ENCODE peak calls at places on chromosomes 2 and 18, in five cellular contexts. One of them, this sample, is unnamed.

GRCh38 chr2:238423561-238424312 is 3.0 kb upstream of the ASB1 start:
- DNase-seq in WERI-Rb-1: no peak
- DNase-seq in PC-9: no peak
- DNase-seq in cardiac muscle cell: no peak
- DNase-seq in CD8-positive, alpha-beta T cell: no peak
- DNase-seq in this sample: no peak

GRCh38 chr2:86194751-86195054 is 559 bp downstream of the IMMT start:
- DNase-seq in WERI-Rb-1: no peak
- DNase-seq in PC-9: no peak
- DNase-seq in cardiac muscle cell: no peak
- DNase-seq in CD8-positive, alpha-beta T cell: no peak
- DNase-seq in this sample: no peak

GRCh38 chr2:39216495-39217191 is 27.1 kb downstream of the CDKL4 start:
- DNase-seq in WERI-Rb-1: no peak
- DNase-seq in PC-9: no peak
- DNase-seq in cardiac muscle cell: no peak
- DNase-seq in CD8-positive, alpha-beta T cell: peak; percentile 50
- DNase-seq in this sample: peak; percentile 98

GRCh38 chr2:159137511-159138101 is 148.9 kb downstream of the WDSUB1 start:
- DNase-seq in WERI-Rb-1: no peak
- DNase-seq in PC-9: no peak
- DNase-seq in cardiac muscle cell: peak; percentile 35
- DNase-seq in CD8-positive, alpha-beta T cell: no peak
- DNase-seq in this sample: no peak

GRCh38 chr18:12074734-12075133 is 18.9 kb upstream of the ANKRD62 start:
- DNase-seq in WERI-Rb-1: no peak
- DNase-seq in PC-9: no peak
- DNase-seq in cardiac muscle cell: peak; percentile 32
- DNase-seq in CD8-positive, alpha-beta T cell: no peak
- DNase-seq in this sample: no peak

GRCh38 chr2:138236142-138236541 is 265.4 kb upstream of the SPOPL start:
- DNase-seq in WERI-Rb-1: no peak
- DNase-seq in PC-9: no peak
- DNase-seq in cardiac muscle cell: no peak
- DNase-seq in CD8-positive, alpha-beta T cell: no peak
- DNase-seq in this sample: no peak

GRCh38 chr18:42310956-42311355 is 355.9 kb downstream of the PIK3C3 start:
- DNase-seq in WERI-Rb-1: no peak
- DNase-seq in PC-9: no peak
- DNase-seq in cardiac muscle cell: peak; percentile 36
- DNase-seq in CD8-positive, alpha-beta T cell: no peak
- DNase-seq in this sample: no peak

GRCh38 chr18:24011095-24011917 is 3.2 kb upstream of the TTC39C start:
- DNase-seq in WERI-Rb-1: no peak
- DNase-seq in PC-9: no peak
- DNase-seq in cardiac muscle cell: no peak
- DNase-seq in CD8-positive, alpha-beta T cell: no peak
- DNase-seq in this sample: peak; percentile 80

GRCh38 chr2:20506281-20506685 is 59.4 kb downstream of the RHOB start:
- DNase-seq in WERI-Rb-1: no peak
- DNase-seq in PC-9: no peak
- DNase-seq in cardiac muscle cell: peak; percentile 63
- DNase-seq in CD8-positive, alpha-beta T cell: no peak
- DNase-seq in this sample: no peak

GRCh38 chr2:237705225-237705524 is 77.8 kb downstream of the LRRFIP1 start:
- DNase-seq in WERI-Rb-1: no peak
- DNase-seq in PC-9: no peak
- DNase-seq in cardiac muscle cell: no peak
- DNase-seq in CD8-positive, alpha-beta T cell: no peak
- DNase-seq in this sample: no peak

GRCh38 chr18:54392621-54393023 is 34.9 kb downstream of the C18orf54 start:
- DNase-seq in WERI-Rb-1: no peak
- DNase-seq in PC-9: no peak
- DNase-seq in cardiac muscle cell: peak; percentile 82
- DNase-seq in CD8-positive, alpha-beta T cell: no peak
- DNase-seq in this sample: peak; percentile 50

GRCh38 chr2:222722327-222722946 is 51.0 kb downstream of the MOGAT1 start:
- DNase-seq in WERI-Rb-1: no peak
- DNase-seq in PC-9: no peak
- DNase-seq in cardiac muscle cell: peak; percentile 93
- DNase-seq in CD8-positive, alpha-beta T cell: no peak
- DNase-seq in this sample: no peak

GRCh38 chr18:63783394-63783793 is 8.2 kb downstream of the SERPINB7 start:
- DNase-seq in WERI-Rb-1: peak; percentile 21
- DNase-seq in PC-9: no peak
- DNase-seq in cardiac muscle cell: no peak
- DNase-seq in CD8-positive, alpha-beta T cell: no peak
- DNase-seq in this sample: no peak

GRCh38 chr18:55405655-55406373 is 182.2 kb downstream of the TCF4 start:
- DNase-seq in WERI-Rb-1: no peak
- DNase-seq in PC-9: no peak
- DNase-seq in cardiac muscle cell: peak; percentile 98
- DNase-seq in CD8-positive, alpha-beta T cell: no peak
- DNase-seq in this sample: no peak

GRCh38 chr2:85831735-85832134 is 57.1 kb downstream of the ST3GAL5 start:
- DNase-seq in WERI-Rb-1: no peak
- DNase-seq in PC-9: no peak
- DNase-seq in cardiac muscle cell: no peak
- DNase-seq in CD8-positive, alpha-beta T cell: no peak
- DNase-seq in this sample: no peak

GRCh38 chr2:88613921-88614320 is 13.3 kb downstream of the EIF2AK3 start:
- DNase-seq in WERI-Rb-1: no peak
- DNase-seq in PC-9: no peak
- DNase-seq in cardiac muscle cell: no peak
- DNase-seq in CD8-positive, alpha-beta T cell: no peak
- DNase-seq in this sample: no peak

GRCh38 chr2:88615822-88616221 is 11.4 kb downstream of the EIF2AK3 start:
- DNase-seq in WERI-Rb-1: no peak
- DNase-seq in PC-9: no peak
- DNase-seq in cardiac muscle cell: no peak
- DNase-seq in CD8-positive, alpha-beta T cell: no peak
- DNase-seq in this sample: no peak

GRCh38 chr2:88620015-88620414 is 7.2 kb downstream of the EIF2AK3 start:
- DNase-seq in WERI-Rb-1: no peak
- DNase-seq in PC-9: no peak
- DNase-seq in cardiac muscle cell: no peak
- DNase-seq in CD8-positive, alpha-beta T cell: no peak
- DNase-seq in this sample: no peak

GRCh38 chr2:88614497-88615157 is 12.6 kb downstream of the EIF2AK3 start:
- DNase-seq in WERI-Rb-1: no peak
- DNase-seq in PC-9: no peak
- DNase-seq in cardiac muscle cell: no peak
- DNase-seq in CD8-positive, alpha-beta T cell: no peak
- DNase-seq in this sample: no peak
- H3K4me3 ChIP-seq in WERI-Rb-1: no peak overlapping the region
- H3K4me3 ChIP-seq in PC-9: no peak overlapping the region
- H3K4me3 ChIP-seq in cardiac muscle cell: no peak overlapping the region
- H3K4me3 ChIP-seq in CD8-positive, alpha-beta T cell: no peak overlapping the region
- H3K4me3 ChIP-seq in this sample: no peak overlapping the region

GRCh38 chr18:50737127-50737526 is 82.7 kb downstream of the MRO start:
- DNase-seq in WERI-Rb-1: no peak
- DNase-seq in PC-9: no peak
- DNase-seq in cardiac muscle cell: no peak
- DNase-seq in CD8-positive, alpha-beta T cell: no peak
- DNase-seq in this sample: no peak

GRCh38 chr18:50738103-50738757 is 81.6 kb downstream of the MRO start:
- DNase-seq in WERI-Rb-1: no peak
- DNase-seq in PC-9: no peak
- DNase-seq in cardiac muscle cell: no peak
- DNase-seq in CD8-positive, alpha-beta T cell: no peak
- DNase-seq in this sample: no peak

GRCh38 chr18:50729986-50730385 is 89.8 kb downstream of the MRO start:
- DNase-seq in WERI-Rb-1: peak; percentile 71
- DNase-seq in PC-9: no peak
- DNase-seq in cardiac muscle cell: no peak
- DNase-seq in CD8-positive, alpha-beta T cell: no peak
- DNase-seq in this sample: no peak

GRCh38 chr18:50734342-50734741 is 85.5 kb downstream of the MRO start:
- DNase-seq in WERI-Rb-1: no peak
- DNase-seq in PC-9: no peak
- DNase-seq in cardiac muscle cell: no peak
- DNase-seq in CD8-positive, alpha-beta T cell: no peak
- DNase-seq in this sample: no peak

DNA sequence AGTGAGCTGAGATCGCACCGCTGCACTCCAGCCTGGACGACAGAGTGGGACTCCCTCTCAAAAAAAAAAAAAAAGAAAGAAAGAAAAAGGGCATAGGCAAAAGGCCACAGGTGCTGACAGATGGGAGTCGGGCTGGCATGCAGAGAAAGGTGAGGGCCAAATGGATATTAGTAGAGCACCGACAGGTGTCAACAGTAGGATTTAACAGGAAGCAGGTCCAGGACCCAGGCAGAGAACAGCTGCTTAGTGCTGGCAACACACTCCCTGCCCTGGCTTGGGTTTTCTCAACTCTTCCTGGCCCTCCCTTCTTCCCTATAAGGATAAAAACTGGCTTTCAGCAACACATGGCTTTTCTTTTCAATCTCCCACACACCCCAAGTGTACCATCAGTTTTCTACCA is 84.9 kb downstream of the MRO start:
- DNase-seq in WERI-Rb-1: no peak
- DNase-seq in PC-9: no peak
- DNase-seq in cardiac muscle cell: no peak
- DNase-seq in CD8-positive, alpha-beta T cell: no peak
- DNase-seq in this sample: no peak
- H3K9me3 ChIP-seq in WERI-Rb-1: no peaks in the 10 kb centered on the region
- H3K9me3 ChIP-seq in PC-9: no peaks in the 10 kb centered on the region
- H3K9me3 ChIP-seq in cardiac muscle cell: no peaks in the 10 kb centered on the region
- H3K9me3 ChIP-seq in CD8-positive, alpha-beta T cell: no peaks in the 10 kb centered on the region
- H3K9me3 ChIP-seq in this sample: no peaks in the 10 kb centered on the region

GRCh38 chr2:100241236-100241635 is 81.1 kb downstream of the LONRF2 start:
- DNase-seq in WERI-Rb-1: no peak
- DNase-seq in PC-9: no peak
- DNase-seq in cardiac muscle cell: no peak
- DNase-seq in CD8-positive, alpha-beta T cell: no peak
- DNase-seq in this sample: no peak
- H3K4me3 ChIP-seq in WERI-Rb-1: no peak overlapping the region
- H3K4me3 ChIP-seq in PC-9: no peak overlapping the region
- H3K4me3 ChIP-seq in cardiac muscle cell: no peak overlapping the region
- H3K4me3 ChIP-seq in CD8-positive, alpha-beta T cell: no peak overlapping the region
- H3K4me3 ChIP-seq in this sample: no peak overlapping the region

GRCh38 chr18:8365006-8365405 is 244.2 kb upstream of the RAB12 start:
- DNase-seq in WERI-Rb-1: no peak
- DNase-seq in PC-9: no peak
- DNase-seq in cardiac muscle cell: no peak
- DNase-seq in CD8-positive, alpha-beta T cell: no peak
- DNase-seq in this sample: no peak

GRCh38 chr18:8361941-8362471 is 247.2 kb upstream of the RAB12 start:
- DNase-seq in WERI-Rb-1: no peak
- DNase-seq in PC-9: no peak
- DNase-seq in cardiac muscle cell: no peak
- DNase-seq in CD8-positive, alpha-beta T cell: no peak
- DNase-seq in this sample: no peak

GRCh38 chr18:8365528-8365927 is 243.7 kb upstream of the RAB12 start:
- DNase-seq in WERI-Rb-1: no peak
- DNase-seq in PC-9: no peak
- DNase-seq in cardiac muscle cell: no peak
- DNase-seq in CD8-positive, alpha-beta T cell: no peak
- DNase-seq in this sample: no peak

GRCh38 chr18:8364385-8364784 is 244.9 kb upstream of the RAB12 start:
- DNase-seq in WERI-Rb-1: no peak
- DNase-seq in PC-9: no peak
- DNase-seq in cardiac muscle cell: no peak
- DNase-seq in CD8-positive, alpha-beta T cell: no peak
- DNase-seq in this sample: no peak

DNA sequence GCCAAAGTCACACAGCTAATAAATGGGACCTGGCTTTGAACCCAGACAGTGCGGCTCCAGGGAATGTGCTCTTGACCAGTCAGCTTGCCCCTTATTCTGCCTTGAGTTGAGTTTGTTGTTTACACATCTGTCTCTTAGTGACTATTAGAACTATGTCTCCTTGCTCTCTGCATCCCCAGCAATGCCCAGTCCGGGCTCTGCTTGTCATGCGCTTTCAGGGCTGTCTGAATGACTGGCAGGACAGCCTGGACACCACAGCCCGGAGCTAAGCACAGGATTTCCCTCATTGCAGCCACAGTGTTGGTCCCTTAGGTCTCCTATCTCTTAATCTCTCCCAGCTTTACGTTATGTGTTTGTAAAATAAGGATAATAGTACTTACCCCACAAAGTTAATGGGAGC is 246.4 kb upstream of the RAB12 start:
- DNase-seq in WERI-Rb-1: no peak
- DNase-seq in PC-9: no peak
- DNase-seq in cardiac muscle cell: no peak
- DNase-seq in CD8-positive, alpha-beta T cell: no peak
- DNase-seq in this sample: no peak
- H3K9me3 ChIP-seq in WERI-Rb-1: no peaks in the 10 kb centered on the region
- H3K9me3 ChIP-seq in PC-9: no peaks in the 10 kb centered on the region
- H3K9me3 ChIP-seq in cardiac muscle cell: no peaks in the 10 kb centered on the region
- H3K9me3 ChIP-seq in CD8-positive, alpha-beta T cell: no peaks in the 10 kb centered on the region
- H3K9me3 ChIP-seq in this sample: no peaks in the 10 kb centered on the region

DNA sequence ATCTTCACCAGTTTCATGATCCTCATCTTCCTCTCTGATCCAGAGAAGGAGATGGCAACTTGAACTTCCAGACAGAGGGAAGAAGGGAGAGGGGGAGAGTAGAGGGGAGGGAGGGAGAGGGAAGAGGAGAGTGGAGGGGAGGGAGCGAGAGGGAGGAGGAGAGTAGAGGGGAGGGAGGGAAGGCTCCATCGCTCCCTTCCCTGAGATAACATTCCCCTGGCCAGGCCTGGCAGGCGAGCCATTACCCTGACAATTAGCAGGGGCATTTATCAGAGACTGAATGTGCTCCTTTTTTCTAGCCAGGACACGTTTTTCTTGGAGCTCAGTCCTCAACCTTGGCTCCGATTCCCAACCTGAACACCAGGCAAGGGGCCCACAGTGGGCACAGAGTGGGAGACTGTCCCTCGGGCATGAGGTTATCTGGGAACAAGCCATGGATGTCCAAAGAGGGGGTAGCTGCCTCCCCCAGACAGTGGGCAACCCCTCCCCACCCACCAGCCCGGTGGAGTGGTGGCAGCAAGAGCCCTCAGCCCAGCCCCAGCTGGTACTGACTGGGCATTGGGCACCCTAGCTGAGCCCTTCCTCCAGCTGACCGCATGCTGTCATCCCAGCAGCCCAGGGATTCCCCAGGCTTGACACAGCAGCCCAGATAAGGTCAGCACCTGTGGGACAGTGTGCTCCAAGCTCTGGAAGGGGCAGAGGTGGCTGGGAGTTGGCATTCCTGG is 81.8 kb downstream of the TNS1 start:
- DNase-seq in WERI-Rb-1: no peak
- DNase-seq in PC-9: no peak
- DNase-seq in cardiac muscle cell: peak; percentile 65
- DNase-seq in CD8-positive, alpha-beta T cell: no peak
- DNase-seq in this sample: no peak
- H3K4me3 ChIP-seq in WERI-Rb-1: no peak overlapping the region
- H3K4me3 ChIP-seq in PC-9: no peak overlapping the region
- H3K4me3 ChIP-seq in cardiac muscle cell: no peak overlapping the region
- H3K4me3 ChIP-seq in CD8-positive, alpha-beta T cell: no peak overlapping the region
- H3K4me3 ChIP-seq in this sample: no peak overlapping the region

GRCh38 chr2:81002906-81003305 is 698.4 kb upstream of the LRRTM1 start:
- DNase-seq in WERI-Rb-1: no peak
- DNase-seq in PC-9: no peak
- DNase-seq in cardiac muscle cell: no peak
- DNase-seq in CD8-positive, alpha-beta T cell: no peak
- DNase-seq in this sample: no peak
- H3K9me3 ChIP-seq in WERI-Rb-1: peaks cover 4% of the 10 kb centered on the region
- H3K9me3 ChIP-seq in PC-9: no peaks in the 10 kb centered on the region
- H3K9me3 ChIP-seq in cardiac muscle cell: no peaks in the 10 kb centered on the region
- H3K9me3 ChIP-seq in CD8-positive, alpha-beta T cell: no peaks in the 10 kb centered on the region
- H3K9me3 ChIP-seq in this sample: peaks cover 8% of the 10 kb centered on the region